ENCODE peak calls at places on chromosomes 5 and 9, in four cellular contexts. U is K562, A is A549, K is GM12878. Z is an unnamed sample.
A peak's percentile ranks its signal among the peaks of the same experiment; 100 is the strongest.

GRCh38 chr9:97415146-97415545 is 3.2 kb downstream of the TDRD7 start:
- DNase-seq in A (no peak), K (no peak), U (no peak), Z (no peak)

GRCh38 chr9:87141124-87141523 is 193.8 kb upstream of the GAS1 start:
- DNase-seq in A (no peak), U (no peak), K (no peak), Z (no peak)

GRCh38 chr9:113485761-113486115 is 22.2 kb downstream of the RGS3 start:
- DNase-seq in K (no peak), U (no peak), A (no peak), Z (no peak)

GRCh38 chr5:34053133-34053532 is 10.1 kb upstream of the C1QTNF3 start:
- DNase-seq in K (no peak), U (no peak), A (no peak), Z (peak; percentile 78)

GRCh38 chr5:150753863-150754262 is 5.0 kb downstream of the DCTN4 start:
- DNase-seq in A (no peak), K (no peak), U (no peak), Z (no peak)

GRCh38 chr5:61082516-61083280 is 79.6 kb downstream of the SMIM15 start:
- DNase-seq in A (no peak), U (no peak), K (no peak), Z (peak; percentile 39)

GRCh38 chr9:22214497-22215031 is 205.5 kb upstream of the CDKN2B start:
- DNase-seq in U (no peak), K (no peak), A (no peak), Z (peak; percentile 77)

GRCh38 chr5:10503321-10503720 is 60.5 kb upstream of the ANKRD33B start:
- DNase-seq in A (no peak), K (no peak), U (no peak), Z (no peak)

DNA sequence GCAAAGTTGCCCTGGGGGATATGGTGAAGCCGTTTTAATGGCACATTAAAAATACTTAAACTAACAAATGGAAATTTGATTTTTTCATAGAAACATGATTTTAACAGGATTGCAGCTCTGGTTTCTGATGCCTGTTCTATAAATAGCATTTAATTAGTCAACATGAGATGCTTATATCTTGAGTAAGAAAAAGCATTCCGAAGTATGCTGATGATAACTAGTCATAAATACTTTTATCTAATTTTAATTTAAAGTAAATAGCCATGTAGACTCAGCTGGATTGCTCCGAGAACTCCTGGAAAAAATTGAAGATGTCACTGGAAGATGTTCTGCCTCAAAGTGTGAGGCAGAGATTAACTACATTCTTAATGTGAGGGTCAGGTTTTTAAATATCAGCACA is 53.7 kb downstream of the IPO11 start:
- DNase-seq in A (no peak), U (no peak), K (no peak), Z (peak; percentile 54)
- TF ChIP-seq ELK1 in A (no peak), U (no peak), K (no peak), Z (no peak)

DNA sequence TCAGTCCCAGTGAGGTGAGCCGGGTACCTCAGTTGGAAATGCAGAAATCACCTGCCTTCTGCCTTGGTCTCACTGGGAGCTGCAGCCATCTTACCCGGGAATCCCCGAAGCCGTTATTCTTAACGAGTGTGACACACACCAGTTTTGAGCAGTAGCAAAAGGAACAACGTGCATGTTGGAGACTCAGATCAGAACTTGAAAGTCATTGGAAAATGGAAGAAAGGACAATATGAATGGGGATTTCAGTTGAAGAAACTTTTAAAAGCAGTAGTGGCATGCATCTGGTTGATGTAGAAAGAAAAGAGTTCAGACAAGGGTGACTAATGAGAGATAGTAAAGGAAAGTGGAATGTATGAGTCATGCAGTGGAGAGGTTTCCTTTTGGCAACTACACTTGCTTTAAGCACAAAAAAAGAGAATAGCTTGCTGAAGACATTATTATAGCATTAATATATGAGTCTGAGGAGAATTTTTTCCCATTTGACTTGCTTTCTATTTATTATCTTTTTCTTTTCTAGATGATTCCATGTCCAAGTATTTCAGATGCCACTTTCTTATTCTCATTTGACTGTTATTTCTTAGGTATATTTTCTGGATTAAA is 44.4 kb upstream of the ANKDD1B start:
- DNase-seq in K (peak; percentile 92), A (peak; percentile 65), U (peak; percentile 72), Z (peak; percentile 96)
- TF ChIP-seq ELK1 in K (no peak), A (no peak), U (no peak), Z (no peak)

GRCh38 chr5:153447534-153447933 is 42.9 kb upstream of the GRIA1 start:
- DNase-seq in U (no peak), K (no peak), A (no peak), Z (no peak)

GRCh38 chr5:153441997-153442396 is 48.5 kb upstream of the GRIA1 start:
- DNase-seq in A (no peak), K (no peak), U (no peak), Z (no peak)

GRCh38 chr5:153445875-153446567 is 44.4 kb upstream of the GRIA1 start:
- DNase-seq in K (no peak), A (no peak), U (no peak), Z (no peak)
- TF ChIP-seq ELK1 in K (no peak), A (no peak), U (no peak), Z (no peak)

DNA sequence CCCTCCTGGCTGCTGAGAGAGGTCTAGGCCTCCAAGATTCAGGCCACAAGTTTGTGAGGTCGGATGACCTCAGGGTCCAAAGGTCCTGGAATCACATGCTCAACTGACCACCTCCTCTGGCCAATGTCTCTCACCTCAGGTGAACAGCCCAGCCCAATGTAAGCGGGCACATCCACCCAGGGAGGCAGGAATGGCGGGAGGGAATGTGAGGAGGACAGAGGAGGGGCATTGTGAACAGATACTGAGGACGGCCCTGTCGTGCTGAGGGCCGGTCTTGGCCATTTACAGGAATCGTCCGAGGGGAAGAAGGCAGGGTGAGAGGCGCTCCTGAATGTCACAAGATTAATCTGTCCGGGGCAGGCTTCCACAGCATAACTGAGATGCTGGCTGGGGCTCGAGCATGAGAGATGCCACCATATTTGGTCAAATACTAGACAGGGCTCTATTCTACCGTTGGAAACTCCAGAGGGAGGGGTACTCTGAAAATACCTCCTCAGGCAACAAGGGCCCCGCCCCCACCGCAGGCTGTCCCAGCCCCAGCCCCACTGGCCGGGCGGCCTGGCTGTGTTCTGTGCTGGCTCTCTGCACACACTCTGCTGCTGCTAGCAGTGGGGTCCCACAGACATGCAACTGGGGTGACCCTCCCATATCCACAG is 1.5 kb upstream of the IL17B start:
- DNase-seq in A (no peak), K (no peak), U (no peak), Z (no peak)
- TF ChIP-seq ELK1 in A (no peak), K (no peak), U (no peak), Z (no peak)